ENCODE peak calls at places on chromosomes 3 and 15, in five cellular contexts. E is NCI-H1930, Z is glutamatergic neuron, L is NCI-H1105 treated with DMSO at 0.1 percent for 48 hours, Y is nucleus accumbens. B is an unnamed sample.

GRCh38 chr3:101303089-101303731 is 17.2 kb downstream of the IMPG2 start:
- DNase-seq in E (no peak), L (no peak), Y (no peak), Z (no peak), B (no peak)

GRCh38 chr3:102132370-102132769 is 283.1 kb downstream of the NFKBIZ start:
- DNase-seq in L (no peak), E (no peak), Y (no peak), Z (no peak), B (no peak)

GRCh38 chr15:40002295-40002694 is 36.7 kb downstream of the SRP14 start:
- DNase-seq in Z (no peak), E (no peak), Y (no peak), L (no peak), B (no peak)

GRCh38 chr3:125023833-125024560 is 31.8 kb downstream of the HEG1 start:
- DNase-seq in Y (no peak), E (no peak), L (no peak), Z (no peak), B (no peak)

GRCh38 chr3:11610044-11610671 is 33.6 kb downstream of the VGLL4 start:
- DNase-seq in E (no peak), L (no peak), Y (no peak), Z (peak), B (no peak)

GRCh38 chr3:124812291-124813265 is 74.6 kb downstream of the ITGB5 start:
- DNase-seq in Y (no peak), L (no peak), Z (peak), E (no peak), B (no peak)

GRCh38 chr3:148021400-148021799 is 612.2 kb downstream of the ZIC1 start:
- DNase-seq in Y (no peak), Z (no peak), L (no peak), E (no peak), B (no peak)

GRCh38 chr3:123083446-123084124 is 16.8 kb downstream of the PDIA5 start:
- DNase-seq in E (no peak), Z (no peak), L (no peak), Y (no peak), B (no peak)

GRCh38 chr3:100316656-100317069 is 17.9 kb upstream of the NIT2 start:
- DNase-seq in Z (no peak), L (no peak), E (no peak), Y (no peak), B (peak)